ENCODE peak calls at places on chromosomes 2 and 18, in six cellular contexts. V, E, K, O, J and U are unnamed samples.

GRCh38 chr2:72694715-72695496 is 130.9 kb downstream of the EXOC6B start:
- DNase-seq in V (peak; percentile 30), E (peak; percentile 82), K (peak; percentile 81), O (no peak), J (no peak), U (peak; percentile 66)

GRCh38 chr2:21047161-21048009 is 3.5 kb upstream of the APOB start:
- DNase-seq in V (no peak), E (no peak), K (peak; percentile 70), O (no peak), J (no peak), U (peak; percentile 31)

GRCh38 chr18:7198326-7198725 is 32.6 kb upstream of the LRRC30 start:
- DNase-seq in V (no peak), E (no peak), K (no peak), O (no peak), J (no peak), U (no peak)

GRCh38 chr2:171515672-171516298 is 6.5 kb upstream of the CYBRD1 start:
- DNase-seq in V (no peak), E (no peak), K (no peak), O (no peak), J (no peak), U (peak; percentile 72)

GRCh38 chr18:50250935-50251334 is 15.4 kb downstream of the CFAP53 start:
- DNase-seq in V (no peak), E (no peak), K (no peak), O (no peak), J (no peak), U (no peak)

GRCh38 chr18:3983351-3983969 is 471.6 kb downstream of the DLGAP1 start:
- DNase-seq in V (no peak), E (no peak), K (no peak), O (no peak), J (no peak), U (no peak)

GRCh38 chr2:60516383-60516811 is 37.1 kb downstream of the BCL11A start:
- DNase-seq in V (no peak), E (no peak), K (no peak), O (no peak), J (no peak), U (peak; percentile 58)

GRCh38 chr18:49640741-49641140 is 78.9 kb downstream of the LIPG start:
- DNase-seq in V (no peak), E (no peak), K (peak; percentile 32), O (no peak), J (no peak), U (no peak)

GRCh38 chr2:29702276-29702675 is 219.1 kb downstream of the ALK start:
- DNase-seq in V (no peak), E (no peak), K (no peak), O (no peak), J (no peak), U (no peak)

GRCh38 chr2:98164256-98164655 is 77.3 kb downstream of the VWA3B start:
- DNase-seq in V (no peak), E (no peak), K (no peak), O (no peak), J (no peak), U (no peak)

GRCh38 chr2:98252394-98252793 is 93.9 kb upstream of the CNGA3 start:
- DNase-seq in V (no peak), E (no peak), K (no peak), O (no peak), J (no peak), U (no peak)

GRCh38 chr2:69216535-69217332 is 170.3 kb downstream of the GFPT1 start:
- DNase-seq in V (no peak), E (no peak), K (no peak), O (no peak), J (no peak), U (peak; percentile 25)

GRCh38 chr18:38081516-38081915 is 515.9 kb upstream of the CELF4 start:
- DNase-seq in V (no peak), E (no peak), K (no peak), O (no peak), J (no peak), U (no peak)

GRCh38 chr18:36382854-36383253 is 85.3 kb downstream of the FHOD3 start:
- DNase-seq in V (no peak), E (no peak), K (no peak), O (no peak), J (no peak), U (no peak)

GRCh38 chr2:17962874-17963273 is 84.4 kb downstream of the KCNS3 start:
- DNase-seq in V (no peak), E (no peak), K (no peak), O (no peak), J (no peak), U (no peak)

GRCh38 chr2:24881623-24882022 is 38.4 kb downstream of the ADCY3 start:
- DNase-seq in V (no peak), E (no peak), K (no peak), O (no peak), J (no peak), U (no peak)

GRCh38 chr18:57427429-57428181 is 7.6 kb upstream of the ONECUT2 start:
- DNase-seq in V (peak; percentile 56), E (no peak), K (no peak), O (no peak), J (no peak), U (no peak)

GRCh38 chr18:12021077-12021476 is 39.8 kb downstream of the IMPA2 start:
- DNase-seq in V (no peak), E (no peak), K (no peak), O (no peak), J (no peak), U (no peak)

GRCh38 chr2:85871494-85872164 is 17.2 kb downstream of the ST3GAL5 start:
- DNase-seq in V (no peak), E (no peak), K (no peak), O (no peak), J (no peak), U (no peak)

GRCh38 chr2:85872536-85873161 is 16.1 kb downstream of the ST3GAL5 start:
- DNase-seq in V (no peak), E (no peak), K (no peak), O (no peak), J (no peak), U (no peak)

GRCh38 chr2:85868837-85869236 is 20.0 kb downstream of the ST3GAL5 start:
- DNase-seq in V (no peak), E (no peak), K (no peak), O (no peak), J (no peak), U (no peak)

GRCh38 chr2:85875613-85876012 is 13.2 kb downstream of the ST3GAL5 start:
- DNase-seq in V (no peak), E (no peak), K (no peak), O (no peak), J (no peak), U (no peak)

GRCh38 chr2:85873679-85874078 is 15.1 kb downstream of the ST3GAL5 start:
- DNase-seq in V (no peak), E (no peak), K (no peak), O (no peak), J (no peak), U (no peak)
- H3K27ac ChIP-seq in V (no peak overlapping the region), E (no peak overlapping the region), K (no peak overlapping the region), O (no peak overlapping the region), J (no peak overlapping the region), U (no peak overlapping the region)

DNA sequence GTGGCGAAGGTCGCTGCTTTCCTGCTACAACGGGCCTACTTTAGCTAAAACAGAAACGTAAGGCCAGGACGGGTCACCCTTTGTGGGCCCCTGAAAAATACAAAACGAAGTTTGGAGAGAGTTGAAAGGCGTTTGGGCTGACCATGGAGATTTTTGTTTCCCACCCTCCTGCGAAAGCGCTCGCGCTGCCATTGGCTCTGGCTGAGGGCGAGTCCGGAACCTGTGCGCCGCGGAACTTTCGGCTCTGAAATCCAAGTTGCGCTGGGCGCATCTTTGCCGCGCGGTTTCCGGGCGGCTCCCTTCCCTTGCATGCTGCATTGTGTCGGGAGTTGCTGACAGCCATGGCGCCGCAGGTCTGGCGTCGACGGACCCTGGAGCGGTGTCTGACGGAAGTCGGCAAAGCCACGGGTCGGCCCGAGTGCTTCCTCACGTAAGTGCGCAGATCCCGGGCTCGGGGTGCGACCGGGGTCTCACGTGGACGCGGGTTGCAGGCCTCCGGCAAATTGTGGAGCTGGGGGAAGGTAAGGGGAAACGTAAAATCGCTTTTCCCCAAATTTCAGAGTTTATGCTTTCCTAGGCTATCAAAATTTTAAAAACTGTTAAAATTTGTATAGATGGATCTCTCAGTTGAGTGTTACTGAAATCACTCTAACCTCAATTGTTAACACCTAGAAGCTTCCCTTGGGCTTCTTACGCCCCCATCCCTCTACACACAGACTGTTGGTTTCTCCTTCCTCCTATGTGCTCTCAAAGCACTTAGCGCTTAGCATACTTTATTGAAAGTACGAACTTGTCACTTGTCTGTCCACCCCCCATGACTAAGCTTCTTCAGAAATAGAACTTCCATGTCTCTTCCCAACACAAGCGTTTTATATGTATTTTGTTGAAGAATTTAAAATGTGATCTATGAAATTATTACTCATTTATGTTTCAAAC is at the start of gene MPHOSPH10:
- DNase-seq in V (peak; percentile 92), E (peak; percentile 89), K (peak; percentile 94), O (peak; percentile 66), J (peak; percentile 78), U (peak; percentile 92)
- TF ChIP-seq POLR2A in V (no peak), E (peak; percentile 90), K (peak; percentile 26), O (peak; percentile 22), J (peak; percentile 67), U (peak; percentile 16)

GRCh38 chr2:54512663-54513363 is 56.7 kb downstream of the SPTBN1 start:
- DNase-seq in V (no peak), E (no peak), K (no peak), O (no peak), J (no peak), U (no peak)
- H3K27ac ChIP-seq in V (no peak overlapping the region), E (no peak overlapping the region), K (no peak overlapping the region), O (no peak overlapping the region), J (no peak overlapping the region), U (no peak overlapping the region)

GRCh38 chr2:36594849-36595248 is 3.1 kb downstream of the FEZ2 start:
- DNase-seq in V (no peak), E (no peak), K (peak; percentile 76), O (no peak), J (no peak), U (no peak)

GRCh38 chr2:36597003-36597531 is 901 bp downstream of the FEZ2 start:
- DNase-seq in V (no peak), E (no peak), K (no peak), O (no peak), J (no peak), U (no peak)

GRCh38 chr2:36596397-36596796 is 1.6 kb downstream of the FEZ2 start:
- DNase-seq in V (no peak), E (no peak), K (no peak), O (no peak), J (no peak), U (no peak)

DNA sequence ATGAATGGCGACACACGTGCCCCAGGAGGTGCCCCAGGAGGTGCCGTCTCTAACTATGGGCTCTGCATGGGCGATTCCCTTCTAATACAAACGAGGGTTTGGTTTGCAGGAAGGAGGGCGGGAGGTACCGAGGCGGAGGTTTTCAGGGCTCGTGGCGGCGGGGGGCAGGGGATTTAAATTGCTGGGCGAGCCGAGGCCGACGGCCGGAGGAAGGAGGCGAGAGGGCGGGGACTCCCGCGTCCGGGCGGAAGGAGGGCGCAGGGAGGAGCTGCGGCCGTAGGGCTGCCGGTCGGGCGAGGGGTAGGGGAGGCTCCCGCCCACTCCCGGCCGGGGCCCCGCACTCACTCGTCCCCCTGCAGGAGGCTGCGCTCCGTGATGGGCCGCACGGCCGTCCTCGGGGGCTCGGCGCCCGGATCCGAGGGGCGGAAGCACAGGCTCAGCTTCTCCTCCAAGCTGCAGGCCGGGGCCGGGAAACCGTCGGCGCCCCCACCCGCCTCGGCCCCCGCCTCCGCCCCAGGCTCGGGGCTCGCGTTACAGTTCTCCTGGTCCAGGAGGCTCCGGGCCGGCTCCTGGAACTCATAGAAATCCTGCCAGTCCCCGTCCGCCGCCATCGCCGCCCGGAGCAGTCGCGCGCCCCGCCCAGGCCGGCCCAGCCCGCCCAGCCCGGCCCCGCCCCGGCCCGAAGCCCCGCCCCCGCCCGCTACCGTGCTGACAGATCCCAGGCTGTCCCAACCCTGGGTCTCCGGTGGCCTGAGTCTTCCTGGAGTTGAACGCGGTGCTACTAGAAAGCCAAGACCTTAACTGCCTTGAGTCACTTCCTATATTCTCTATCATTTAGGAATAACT is at the start of gene FEZ2:
- DNase-seq in V (peak; percentile 78), E (peak; percentile 73), K (peak; percentile 83), O (peak; percentile 45), J (peak; percentile 33), U (peak; percentile 83)
- TF ChIP-seq POLR2A in V (no peak), E (peak; percentile 74), K (peak; percentile 34), O (no peak), J (peak; percentile 32), U (no peak)